ENCODE peak calls at places on chromosomes 2 and 18, in nine cellular contexts. I is H9, A is left ventricle myocardium inferior, V is A673, J is nephron progenitor cell, T is colonic mucosa, U is NB4, E is uterus, Y is choroid plexus epithelial cell. S is an unnamed sample.

GRCh38 chr2:212265777-212266176 is 272.8 kb downstream of the ERBB4 start:
- DNase-seq in E (no peak), V (no peak), A (no peak), I (no peak), J (no peak), T (no peak), Y (no peak), U (no peak), S (no peak)

GRCh38 chr18:57141208-57142129 is 5.4 kb upstream of the BOD1L2 start:
- DNase-seq in I (no peak), U (no peak), E (no peak), Y (no peak), J (no peak), V (no peak), T (peak), A (no peak), S (no peak)

GRCh38 chr2:86622409-86622877 is 1.2 kb downstream of the RNF103 start:
- DNase-seq in V (peak), Y (peak), A (peak), E (peak), T (peak), J (peak), U (peak), I (no peak), S (no peak)

GRCh38 chr2:189553689-189554088 is 26.9 kb downstream of the SLC40A1 start:
- DNase-seq in Y (no peak), E (no peak), V (no peak), U (no peak), J (no peak), I (no peak), A (no peak), T (no peak), S (no peak)

GRCh38 chr2:229048134-229048533 is 223.0 kb downstream of the PID1 start:
- DNase-seq in Y (no peak), E (no peak), U (no peak), V (no peak), A (no peak), I (no peak), J (no peak), T (no peak), S (no peak)

GRCh38 chr2:156110890-156111289 is 221.6 kb downstream of the NR4A2 start:
- DNase-seq in A (no peak), T (peak), V (peak), Y (no peak), E (no peak), U (peak), J (peak), I (peak), S (peak)

GRCh38 chr2:171146071-171146470 is 14.6 kb downstream of the TLK1 start:
- DNase-seq in J (no peak), E (no peak), U (no peak), Y (no peak), A (no peak), V (no peak), T (no peak), I (no peak), S (no peak)

GRCh38 chr2:159035790-159036411 is 67.5 kb downstream of the TANC1 start:
- DNase-seq in E (no peak), A (no peak), Y (peak), I (peak), U (peak), J (no peak), V (peak), T (peak), S (no peak)

GRCh38 chr18:68779169-68779568 is 18.7 kb upstream of the CCDC102B start:
- DNase-seq in T (no peak), E (no peak), V (peak), U (peak), A (no peak), Y (peak), J (no peak), I (no peak), S (no peak)

GRCh38 chr2:4404363-4404762 is 701.0 kb downstream of the DCDC2C start:
- DNase-seq in I (no peak), U (no peak), J (no peak), T (no peak), E (no peak), V (no peak), Y (no peak), A (no peak), S (no peak)

GRCh38 chr2:211860224-211860623 is 678.4 kb downstream of the ERBB4 start:
- DNase-seq in V (peak), U (no peak), A (no peak), I (no peak), J (no peak), E (no peak), Y (no peak), T (no peak), S (no peak)

GRCh38 chr18:5066380-5066977 is 130.6 kb downstream of the AKAIN1 start:
- DNase-seq in J (no peak), T (peak), V (no peak), A (no peak), E (no peak), Y (no peak), U (peak), I (peak), S (no peak)

GRCh38 chr18:61893304-61893970 is 630 bp upstream of the RNF152 start:
- DNase-seq in J (peak), I (peak), Y (peak), V (peak), A (peak), U (peak), T (peak), E (peak), S (peak)

GRCh38 chr18:49160075-49160930 is 209.5 kb upstream of the SMAD7 start:
- DNase-seq in J (no peak), T (no peak), U (no peak), A (no peak), V (no peak), E (no peak), Y (peak), I (no peak), S (no peak)

GRCh38 chr2:188725981-188726380 is 248.2 kb upstream of the COL3A1 start:
- DNase-seq in J (no peak), V (peak), E (no peak), U (no peak), A (no peak), T (no peak), I (no peak), Y (peak), S (no peak)

GRCh38 chr2:88638743-88639142 is 11.5 kb upstream of the EIF2AK3 start:
- DNase-seq in Y (peak), J (no peak), I (no peak), A (no peak), T (no peak), V (peak), E (no peak), U (no peak), S (no peak)

GRCh38 chr2:144629937-144630336 is 110.0 kb upstream of the ZEB2 start:
- DNase-seq in T (no peak), U (no peak), A (no peak), J (no peak), Y (peak), E (no peak), I (no peak), V (no peak), S (no peak)

GRCh38 chr2:203501870-203502269 is 33.2 kb downstream of the RAPH1 start:
- DNase-seq in T (no peak), Y (no peak), U (no peak), I (no peak), J (no peak), E (no peak), A (no peak), V (no peak), S (no peak)

GRCh38 chr2:205461169-205461568 is 221.1 kb upstream of the NRP2 start:
- DNase-seq in J (no peak), V (no peak), E (no peak), A (no peak), U (no peak), T (no peak), I (no peak), Y (no peak), S (no peak)

GRCh38 chr2:150041721-150042450 is 445.6 kb downstream of the RND3 start:
- DNase-seq in E (no peak), U (no peak), J (no peak), V (no peak), Y (no peak), I (no peak), T (no peak), A (no peak), S (no peak)

GRCh38 chr2:67182884-67183283 is 214.2 kb upstream of the ETAA1 start:
- DNase-seq in U (no peak), I (no peak), Y (no peak), T (no peak), J (no peak), A (no peak), V (no peak), E (no peak), S (no peak)

GRCh38 chr18:10892801-10893595 is 256.4 kb downstream of the PIEZO2 start:
- DNase-seq in J (peak), Y (peak), U (no peak), T (no peak), E (no peak), I (no peak), A (no peak), V (peak), S (no peak)

GRCh38 chr2:37364351-37364750 is 19.9 kb downstream of the QPCT start:
- DNase-seq in E (no peak), U (no peak), A (no peak), T (no peak), I (no peak), J (no peak), V (no peak), Y (no peak), S (no peak)

GRCh38 chr2:203002054-203002821 is 12.4 kb upstream of the NBEAL1 start:
- DNase-seq in A (no peak), Y (peak), J (no peak), I (no peak), T (no peak), E (no peak), V (no peak), U (no peak), S (no peak)

GRCh38 chr2:143778981-143779380 is 649.8 kb downstream of the ARHGAP15 start:
- DNase-seq in T (no peak), I (peak), V (peak), Y (no peak), A (no peak), J (no peak), U (no peak), E (no peak), S (no peak)

GRCh38 chr2:147297820-147298219 is 547.0 kb upstream of the ACVR2A start:
- DNase-seq in A (no peak), V (no peak), U (no peak), E (no peak), T (no peak), J (no peak), Y (no peak), I (no peak), S (peak)

GRCh38 chr18:59639821-59640220 is 57.4 kb downstream of the CCBE1 start:
- DNase-seq in I (no peak), V (no peak), J (no peak), E (no peak), T (no peak), A (no peak), U (no peak), Y (no peak), S (no peak)

GRCh38 chr2:146481629-146482028 is 1363.2 kb upstream of the ACVR2A start:
- DNase-seq in I (no peak), J (no peak), T (no peak), E (no peak), U (no peak), A (no peak), Y (peak), V (peak), S (no peak)

GRCh38 chr2:36456227-36456788 is 100.7 kb downstream of the CRIM1 start:
- DNase-seq in V (peak), T (peak), A (peak), U (no peak), I (no peak), E (peak), Y (peak), J (no peak), S (no peak)

GRCh38 chr2:38182518-38183013 is 106.6 kb upstream of the CYP1B1 start:
- DNase-seq in I (no peak), E (no peak), J (no peak), A (no peak), Y (peak), U (no peak), V (no peak), T (no peak), S (no peak)

GRCh38 chr18:45834303-45834702 is 8.8 kb downstream of the SIGLEC15 start:
- DNase-seq in J (no peak), V (no peak), E (no peak), U (no peak), A (no peak), I (no peak), Y (no peak), T (no peak), S (no peak)

GRCh38 chr2:112768432-112768831 is 4.0 kb upstream of the CKAP2L start:
- DNase-seq in I (no peak), A (no peak), J (no peak), T (no peak), Y (peak), V (no peak), E (no peak), U (no peak), S (no peak)

GRCh38 chr2:138307099-138307498 is 194.5 kb upstream of the SPOPL start:
- DNase-seq in U (no peak), J (no peak), Y (no peak), I (no peak), A (no peak), E (no peak), V (no peak), T (no peak), S (no peak)

GRCh38 chr18:3453540-3454364 is 3.8 kb downstream of the TGIF1 start:
- DNase-seq in V (peak), J (peak), Y (peak), E (peak), T (peak), A (peak), I (no peak), U (peak), S (peak)

GRCh38 chr18:50649821-50650220 is 89.9 kb downstream of the MAPK4 start:
- DNase-seq in A (peak), I (no peak), E (peak), V (no peak), Y (peak), U (no peak), T (no peak), J (no peak), S (no peak)

GRCh38 chr2:216650607-216651229 is 17.5 kb downstream of the IGFBP2 start:
- DNase-seq in E (no peak), J (no peak), V (no peak), A (no peak), Y (no peak), T (no peak), I (no peak), U (no peak), S (no peak)

GRCh38 chr2:216648105-216648504 is 14.9 kb downstream of the IGFBP2 start:
- DNase-seq in T (no peak), J (no peak), Y (peak), U (no peak), I (no peak), A (no peak), E (no peak), V (no peak), S (no peak)

GRCh38 chr2:216651370-216651881 is 18.2 kb downstream of the IGFBP2 start:
- DNase-seq in A (no peak), E (no peak), V (no peak), I (no peak), J (no peak), U (peak), Y (peak), T (no peak), S (no peak)

GRCh38 chr2:216652566-216652965 is 19.3 kb downstream of the IGFBP2 start:
- DNase-seq in U (no peak), I (no peak), J (no peak), A (no peak), Y (no peak), E (no peak), T (no peak), V (no peak), S (no peak)

DNA sequence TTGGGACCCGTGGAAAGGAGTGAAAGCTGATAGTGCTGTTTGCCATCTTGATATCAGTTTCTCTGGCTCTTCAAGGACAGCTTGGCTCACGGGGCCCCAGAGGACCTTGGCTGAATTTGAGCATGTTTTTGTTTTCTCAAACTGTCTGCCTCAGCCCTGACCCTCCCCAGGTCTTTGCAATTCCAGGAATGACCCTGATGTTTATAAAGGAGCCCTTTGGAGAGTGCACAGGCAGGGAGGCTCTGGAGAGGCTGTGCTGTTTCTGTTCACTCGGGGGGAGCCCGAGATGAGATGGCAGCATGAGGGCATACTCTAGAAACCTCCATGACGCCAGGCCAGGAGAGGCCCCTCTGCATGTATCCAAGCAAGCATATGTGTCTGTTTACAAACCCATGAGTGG is 16.4 kb downstream of the IGFBP2 start:
- DNase-seq in T (no peak), A (no peak), U (no peak), J (no peak), V (no peak), I (no peak), E (no peak), Y (no peak), S (no peak)
- TF ChIP-seq CTCF in T (no peak), A (no peak), U (no peak), J (no peak), V (no peak), I (no peak), E (no peak), Y (no peak), S (no peak)

DNA sequence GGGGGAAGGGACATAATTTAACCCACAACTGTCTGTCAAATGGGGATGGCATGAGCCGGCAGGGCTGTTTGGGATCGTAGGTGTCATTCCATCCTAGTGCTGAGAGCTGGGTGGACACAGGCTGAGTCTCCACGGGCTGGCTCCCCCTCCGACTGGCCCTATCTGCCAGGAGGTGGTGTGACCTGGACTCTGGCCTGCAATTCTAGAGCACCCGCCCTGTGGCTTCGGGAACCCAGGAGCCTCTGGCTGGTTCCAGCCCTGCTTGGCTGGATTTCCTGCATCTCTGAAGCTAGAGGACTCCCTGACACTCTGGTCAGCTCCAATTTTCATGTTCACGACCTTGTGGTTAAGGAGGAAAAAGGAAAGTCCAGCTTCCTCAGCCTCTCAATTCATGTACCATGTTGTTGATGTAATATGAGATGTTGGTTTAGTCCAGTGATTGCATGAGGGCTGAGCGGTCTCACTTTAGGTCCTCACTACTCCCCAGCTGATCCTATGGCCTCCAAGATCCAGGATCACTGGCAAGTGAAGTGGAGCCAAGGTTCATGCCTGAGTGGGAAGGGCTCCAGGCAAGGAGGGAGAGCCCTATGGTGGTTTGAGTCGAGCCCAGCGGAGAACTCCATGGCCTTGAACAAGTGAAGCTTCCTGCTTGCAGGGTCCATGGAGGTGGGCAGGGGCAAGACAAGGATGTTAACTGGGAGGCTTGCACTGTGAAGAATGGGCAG is 169.1 kb downstream of the NDUFA10 start:
- DNase-seq in T (peak), J (no peak), U (no peak), A (no peak), I (no peak), E (no peak), V (no peak), Y (no peak), S (no peak)
- TF ChIP-seq CTCF in T (no peak), J (no peak), U (no peak), A (no peak), I (no peak), E (no peak), V (no peak), Y (no peak), S (no peak)

DNA sequence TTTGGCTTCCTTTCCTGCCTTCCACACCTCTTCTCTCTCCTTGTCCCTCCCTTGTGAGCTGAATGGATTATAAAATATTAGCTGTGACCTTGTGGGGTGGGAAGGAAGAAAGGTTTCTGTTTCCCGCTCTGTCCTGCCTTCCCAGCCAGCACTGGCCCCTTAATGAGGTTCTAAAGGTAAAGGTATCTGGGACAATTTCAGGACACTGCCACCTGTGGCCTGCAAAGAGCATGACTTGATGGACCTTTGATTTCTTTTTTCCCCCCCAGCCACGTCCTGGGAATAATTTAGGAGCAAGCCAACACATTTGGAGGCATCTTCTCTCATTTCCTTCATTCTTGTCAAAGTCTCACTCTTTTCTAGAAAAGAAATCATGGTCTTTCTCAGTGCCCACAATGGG is 246.7 kb upstream of the EPAS1 start:
- DNase-seq in T (no peak), U (no peak), A (no peak), E (no peak), I (no peak), V (no peak), Y (no peak), J (no peak), S (no peak)
- TF ChIP-seq CTCF in T (no peak), U (no peak), A (no peak), E (no peak), I (peak), V (no peak), Y (peak), J (no peak), S (peak)

DNA sequence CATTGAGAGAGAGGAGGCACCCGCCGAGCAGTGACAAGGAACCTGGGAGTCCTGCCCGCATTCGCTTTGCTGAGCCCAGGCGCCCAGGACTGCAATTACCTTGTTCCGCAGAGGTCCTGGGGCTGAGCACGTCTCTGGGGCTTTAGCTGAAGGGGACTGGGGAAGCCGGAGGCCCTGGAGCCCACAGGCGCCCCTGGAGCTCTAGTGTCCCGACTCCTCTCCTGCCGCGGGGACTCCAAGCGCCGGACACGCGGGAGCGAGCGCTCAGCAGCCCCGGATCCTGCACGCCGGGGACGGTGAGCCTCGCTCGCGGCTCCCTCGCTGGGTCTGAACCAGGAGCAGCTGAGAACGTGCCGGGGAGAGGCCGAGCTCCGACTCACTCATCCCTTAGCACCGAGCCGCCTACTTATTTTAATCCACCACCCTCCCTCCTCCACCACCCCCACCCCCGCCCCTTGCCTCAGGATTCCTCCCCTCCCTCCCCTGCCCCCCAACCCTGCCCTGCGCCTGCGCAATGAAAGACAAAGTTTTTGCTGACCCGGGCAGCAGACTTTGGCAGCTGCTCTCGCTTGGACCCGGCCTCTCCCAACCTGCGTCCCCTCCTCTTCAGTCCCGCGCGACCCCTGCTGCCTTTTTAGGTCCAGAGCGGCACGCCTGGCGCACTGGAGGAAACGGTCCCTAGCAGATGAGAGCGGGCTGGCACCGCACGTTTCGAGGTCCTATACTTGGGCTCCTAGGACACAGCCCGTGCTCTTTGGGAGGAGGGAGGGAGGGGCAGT is at the start of gene OSR1:
- DNase-seq in E (peak), T (peak), Y (peak), J (peak), U (no peak), I (peak), A (peak), V (no peak), S (peak)
- TF ChIP-seq CTCF in E (no peak), T (no peak), Y (no peak), J (no peak), U (no peak), I (no peak), A (no peak), V (no peak), S (no peak)

S was measured in GM13977.